ENCODE peak calls at places on chromosome 17, in nine cellular contexts. R is effector CD4-positive, alpha-beta T cell; O is spleen; Q is NCI-H226; A is endothelial cell; T is GM23338; E is stimulated activated CD8-positive, alpha-beta memory T cell treated with anti-CD3 and anti-CD28 coated beads, Interleukin-4, amount 100 ng/mL, for 24 hours; Z is progenitor cell of endocrine pancreas; W is HFFc6. I is an unnamed sample.

GRCh38 chr17:16987830-16988601 is 16.1 kb upstream of the TNFRSF13B start:
- DNase-seq in R (no peak), T (peak; percentile 39), W (peak; percentile 87), Z (no peak), A (no peak), O (peak; percentile 94), Q (peak; percentile 97), E (peak; percentile 48), I (peak; percentile 70)

GRCh38 chr17:30477758-30478115 is 529 bp downstream of the GOSR1 start:
- DNase-seq in Z (no peak), W (peak; percentile 3), T (peak; percentile 51), Q (peak; percentile 1), E (no peak), R (peak; percentile 11), A (no peak), O (no peak), I (peak; percentile 10)

GRCh38 chr17:32496348-32497078 is 9.7 kb downstream of the CDK5R1 start:
- DNase-seq in Z (no peak), R (no peak), Q (peak; percentile 59), T (no peak), A (no peak), O (no peak), E (no peak), W (peak; percentile 77), I (peak; percentile 35)

GRCh38 chr17:17077101-17077500 is 34.8 kb downstream of the MPRIP start:
- DNase-seq in O (peak; percentile 16), Z (no peak), T (no peak), R (no peak), E (no peak), Q (no peak), A (no peak), W (no peak), I (no peak)

GRCh38 chr17:72139213-72139612 is 18.4 kb downstream of the SOX9 start:
- DNase-seq in Q (no peak), W (no peak), O (no peak), T (no peak), Z (no peak), R (no peak), E (no peak), A (no peak), I (no peak)

GRCh38 chr17:4566785-4567184 is 6.4 kb upstream of the GGT6 start:
- DNase-seq in T (peak; percentile 94), Z (peak; percentile 67), Q (peak; percentile 48), R (no peak), E (no peak), W (peak; percentile 24), O (peak; percentile 61), A (peak; percentile 70), I (peak; percentile 31)

GRCh38 chr17:2212328-2212981 is 91.1 kb downstream of the SMG6 start:
- DNase-seq in A (no peak), T (no peak), Z (no peak), Q (peak; percentile 37), E (no peak), O (no peak), W (peak; percentile 73), R (no peak), I (peak; percentile 82)

GRCh38 chr17:72123496-72123963 is 2.7 kb downstream of the SOX9 start:
- DNase-seq in O (no peak), R (no peak), T (no peak), Z (no peak), W (no peak), Q (no peak), E (no peak), A (no peak), I (no peak)

GRCh38 chr17:76994237-76994637 is 126.0 kb downstream of the MGAT5B start:
- DNase-seq in Z (no peak), W (no peak), A (peak; percentile 29), T (no peak), R (no peak), Q (no peak), O (no peak), E (no peak), I (no peak)

GRCh38 chr17:73939808-73940207 is 263.7 kb upstream of the RPL38 start:
- DNase-seq in Z (no peak), E (no peak), Q (no peak), T (no peak), R (no peak), A (no peak), O (no peak), W (no peak), I (no peak)

GRCh38 chr17:55722742-55723487 is at the start of gene TMEM100:
- DNase-seq in Z (no peak), E (no peak), A (no peak), T (peak; percentile 26), R (no peak), W (peak; percentile 50), Q (no peak), O (no peak), I (peak; percentile 85)

GRCh38 chr17:19410875-19411291 is at the start of gene RNF112:
- DNase-seq in R (no peak), A (no peak), Z (no peak), Q (peak; percentile 63), E (no peak), T (peak; percentile 74), W (peak; percentile 45), O (no peak), I (peak; percentile 18)

GRCh38 chr17:57597531-57598453 is 147.3 kb downstream of the CCDC182 start:
- DNase-seq in W (peak; percentile 65), Z (peak; percentile 52), T (peak; percentile 90), O (no peak), R (no peak), E (no peak), A (peak; percentile 76), Q (peak; percentile 37), I (peak; percentile 62)

GRCh38 chr17:57636985-57637667 is 108.0 kb downstream of the CCDC182 start:
- DNase-seq in Z (no peak), A (no peak), T (no peak), Q (no peak), E (no peak), R (no peak), O (peak; percentile 56), W (no peak), I (no peak)

GRCh38 chr17:39057807-39058206 is 90.6 kb upstream of the FBXO47 start:
- DNase-seq in R (no peak), W (no peak), E (no peak), T (no peak), A (no peak), Q (no peak), O (no peak), Z (no peak), I (no peak)

GRCh38 chr17:66633322-66633965 is 201.5 kb upstream of the CACNG5 start:
- DNase-seq in O (no peak), E (no peak), Z (no peak), R (no peak), W (no peak), A (no peak), Q (no peak), T (no peak), I (peak; percentile 52)

GRCh38 chr17:45440161-45440859 is 7.6 kb upstream of the ARHGAP27 start:
- DNase-seq in W (no peak), O (peak; percentile 58), E (no peak), Q (no peak), Z (no peak), R (no peak), T (peak; percentile 48), A (no peak), I (no peak)

GRCh38 chr17:68437979-68438877 is 19.1 kb downstream of the WIPI1 start:
- DNase-seq in O (peak; percentile 89), T (peak; percentile 35), Q (no peak), W (no peak), R (peak; percentile 36), E (no peak), A (peak; percentile 26), Z (no peak), I (no peak)

GRCh38 chr17:50272711-50273653 is 1.3 kb upstream of the TMEM92 start:
- DNase-seq in Q (no peak), E (peak; percentile 37), R (peak; percentile 45), W (peak; percentile 25), O (peak; percentile 90), A (peak; percentile 85), T (peak; percentile 83), Z (peak; percentile 78), I (peak; percentile 44)

GRCh38 chr17:55152236-55152635 is 112.5 kb upstream of the HLF start:
- DNase-seq in Q (peak; percentile 40), E (no peak), W (no peak), A (no peak), O (no peak), R (no peak), T (no peak), Z (no peak), I (no peak)

GRCh38 chr17:7712111-7712771 is 5.3 kb upstream of the DNAH2 start:
- DNase-seq in T (peak; percentile 60), O (no peak), Q (no peak), Z (no peak), A (no peak), E (no peak), R (no peak), W (no peak), I (no peak)

GRCh38 chr17:21213491-21214014 is 408 bp downstream of the TMEM11 start:
- DNase-seq in A (peak; percentile 56), O (peak; percentile 93), W (no peak), Z (peak; percentile 55), T (peak; percentile 68), E (peak; percentile 20), R (no peak), Q (peak; percentile 18), I (no peak)

GRCh38 chr17:48618366-48618896 is 3.3 kb upstream of the HOXB8 start:
- DNase-seq in Q (peak; percentile 56), O (peak; percentile 96), W (peak; percentile 72), E (peak; percentile 67), A (peak; percentile 95), Z (peak; percentile 93), T (peak; percentile 85), R (peak; percentile 80), I (peak; percentile 63)

GRCh38 chr17:69592692-69593350 is 178.3 kb downstream of the MAP2K6 start:
- DNase-seq in T (no peak), R (no peak), Q (peak; percentile 2), W (peak; percentile 89), E (no peak), O (no peak), A (no peak), Z (no peak), I (no peak)

GRCh38 chr17:28477928-28478327 is 4.5 kb downstream of the SLC13A2 start:
- DNase-seq in T (no peak), O (no peak), W (no peak), Q (no peak), Z (no peak), A (no peak), R (no peak), E (no peak), I (no peak)

GRCh38 chr17:3026856-3027751 is 36.3 kb downstream of the OR1D5 start:
- DNase-seq in E (no peak), T (no peak), O (peak; percentile 59), W (no peak), Z (no peak), R (no peak), A (no peak), Q (no peak), I (no peak)

GRCh38 chr17:81082177-81083073 is 47.5 kb downstream of the BAIAP2 start:
- DNase-seq in A (no peak), Q (no peak), E (no peak), O (no peak), W (no peak), Z (no peak), T (no peak), R (no peak), I (no peak)